ENCODE peak calls at places on chromosomes 7 and 10, in six cellular contexts. T is GM13977; E is stimulated activated CD8-positive, alpha-beta memory T cell treated with anti-CD3 and anti-CD28 coated beads, Interleukin-7, amount 100 ng/mL, for 24 hours; K is T-cell; H is posterior vena cava; D is retina. L is an unnamed sample.

GRCh38 chr10:124611738-124612137 is 132.4 kb downstream of the FAM53B start:
- DNase-seq in K (peak), H (no peak), D (no peak), T (no peak), E (no peak), L (no peak)

GRCh38 chr10:132186488-132187413 is at the start of gene DPYSL4:
- DNase-seq in T (peak), H (no peak), K (no peak), E (no peak), D (peak), L (no peak)

GRCh38 chr10:29858352-29859267 is 200.8 kb downstream of the JCAD start:
- DNase-seq in D (peak), T (no peak), K (no peak), H (peak), E (no peak), L (peak)

GRCh38 chr10:101997803-101998202 is 58.2 kb downstream of the ARMH3 start:
- DNase-seq in D (no peak), H (no peak), K (no peak), T (no peak), E (no peak), L (no peak)

GRCh38 chr10:3143791-3144434 is 28.7 kb downstream of the PITRM1 start:
- DNase-seq in E (no peak), H (peak), T (no peak), D (no peak), K (no peak), L (no peak)

GRCh38 chr7:54917613-54918406 is 101.0 kb upstream of the EGFR start:
- DNase-seq in D (no peak), K (no peak), T (no peak), E (no peak), H (no peak), L (no peak)

GRCh38 chr7:71618281-71618680 is 486.3 kb downstream of the GALNT17 start:
- DNase-seq in E (no peak), K (no peak), H (no peak), T (no peak), D (no peak), L (no peak)

GRCh38 chr7:151371266-151371665 is 29.7 kb downstream of the NUB1 start:
- DNase-seq in K (no peak), T (no peak), E (no peak), H (peak), D (no peak), L (no peak)

GRCh38 chr7:11540271-11540761 is 291.7 kb downstream of the THSD7A start:
- DNase-seq in H (no peak), K (no peak), D (peak), E (no peak), T (no peak), L (no peak)

GRCh38 chr10:34746094-34746493 is 69.0 kb downstream of the PARD3 start:
- DNase-seq in T (no peak), E (no peak), D (no peak), H (no peak), K (no peak), L (no peak)